ENCODE peak calls at places on chromosomes 2 and 18, in ten cellular contexts. S is PC-9; N is activated CD8-positive, alpha-beta T cell treated with anti-CD3 and anti-CD28 coated beads for 36 hours; U is posterior cingulate gyrus; W is stimulated activated CD8-positive, alpha-beta memory T cell treated with anti-CD3 and anti-CD28 coated beads, Interleukin-15, amount 100 ng/mL, for 24 hours; J is iPS-NIHi11; V is T1000; O is GM20000; K is HuH-7.5; D is adrenal gland. Q is an unnamed sample.

GRCh38 chr2:39947294-39948015 is 168.4 kb upstream of the THUMPD2 start:
- DNase-seq in S (peak), N (peak), U (no peak), W (no peak), J (no peak), V (no peak), O (no peak), K (no peak), D (no peak), Q (no peak)

GRCh38 chr2:178279142-178279541 is 84.8 kb downstream of the OSBPL6 start:
- DNase-seq in S (peak), N (no peak), U (no peak), W (no peak), J (no peak), V (no peak), O (no peak), K (no peak), D (no peak), Q (no peak)

GRCh38 chr2:160267022-160267421 is 67.0 kb upstream of the ITGB6 start:
- DNase-seq in S (no peak), N (peak), U (no peak), W (no peak), J (no peak), V (no peak), O (no peak), K (no peak), D (no peak), Q (no peak)

GRCh38 chr2:8310557-8311455 is 371.1 kb upstream of the ID2 start:
- DNase-seq in S (no peak), N (peak), U (no peak), W (no peak), J (no peak), V (no peak), O (no peak), K (no peak), D (no peak), Q (peak)

GRCh38 chr2:149394864-149395263 is 64.5 kb downstream of the LYPD6 start:
- DNase-seq in S (no peak), N (no peak), U (no peak), W (no peak), J (no peak), V (no peak), O (no peak), K (no peak), D (no peak), Q (no peak)

GRCh38 chr2:101823347-101823791 is 125.9 kb downstream of the MAP4K4 start:
- DNase-seq in S (no peak), N (peak), U (no peak), W (no peak), J (peak), V (peak), O (peak), K (peak), D (peak), Q (peak)

GRCh38 chr2:65710779-65711295 is 278.4 kb upstream of the SPRED2 start:
- DNase-seq in S (peak), N (no peak), U (no peak), W (no peak), J (peak), V (no peak), O (peak), K (peak), D (no peak), Q (no peak)

GRCh38 chr2:41928593-41928992 is 119.2 kb upstream of the PKDCC start:
- DNase-seq in S (peak), N (no peak), U (no peak), W (no peak), J (no peak), V (peak), O (no peak), K (no peak), D (no peak), Q (no peak)

GRCh38 chr2:168594778-168595177 is 138.7 kb downstream of the CERS6 start:
- DNase-seq in S (no peak), N (no peak), U (no peak), W (no peak), J (no peak), V (no peak), O (peak), K (no peak), D (no peak), Q (no peak)

GRCh38 chr2:155332016-155332415 is 633.5 kb downstream of the KCNJ3 start:
- DNase-seq in S (no peak), N (no peak), U (no peak), W (no peak), J (no peak), V (no peak), O (no peak), K (no peak), D (no peak), Q (no peak)

GRCh38 chr2:231926761-231927565 is 767 bp upstream of the NPPC start:
- DNase-seq in S (no peak), N (peak), U (peak), W (no peak), J (peak), V (no peak), O (peak), K (peak), D (no peak), Q (no peak)

GRCh38 chr2:70732736-70733427 is 35.1 kb downstream of the ADD2 start:
- DNase-seq in S (no peak), N (no peak), U (no peak), W (no peak), J (no peak), V (no peak), O (no peak), K (no peak), D (no peak), Q (no peak)

GRCh38 chr18:69205925-69206324 is 194.8 kb upstream of the DOK6 start:
- DNase-seq in S (no peak), N (no peak), U (no peak), W (no peak), J (no peak), V (no peak), O (no peak), K (no peak), D (no peak), Q (no peak)

GRCh38 chr18:13440277-13441248 is 222.0 kb downstream of the LDLRAD4 start:
- DNase-seq in S (no peak), N (no peak), U (no peak), W (no peak), J (no peak), V (no peak), O (no peak), K (no peak), D (no peak), Q (no peak)

GRCh38 chr2:27992787-27993747 is 102.5 kb downstream of the BABAM2 start:
- DNase-seq in S (peak), N (no peak), U (no peak), W (no peak), J (peak), V (no peak), O (no peak), K (no peak), D (no peak), Q (no peak)

GRCh38 chr18:59910967-59911366 is 11.2 kb downstream of the PMAIP1 start:
- DNase-seq in S (no peak), N (no peak), U (no peak), W (no peak), J (no peak), V (no peak), O (no peak), K (no peak), D (peak), Q (no peak)

GRCh38 chr2:201930831-201931230 is 102.8 kb upstream of the FZD7 start:
- DNase-seq in S (no peak), N (no peak), U (no peak), W (no peak), J (no peak), V (no peak), O (no peak), K (no peak), D (no peak), Q (no peak)

GRCh38 chr2:64402876-64403275 is 51.1 kb upstream of the LGALSL start:
- DNase-seq in S (peak), N (no peak), U (no peak), W (no peak), J (no peak), V (no peak), O (no peak), K (no peak), D (no peak), Q (no peak)

GRCh38 chr2:111219285-111219684 is 98.6 kb downstream of the BCL2L11 start:
- DNase-seq in S (no peak), N (no peak), U (no peak), W (no peak), J (peak), V (no peak), O (peak), K (no peak), D (no peak), Q (no peak)

GRCh38 chr2:226274143-226274542 is 525.5 kb downstream of the IRS1 start:
- DNase-seq in S (no peak), N (no peak), U (no peak), W (no peak), J (no peak), V (no peak), O (no peak), K (no peak), D (no peak), Q (no peak)

GRCh38 chr18:37361223-37362157 is 204.1 kb downstream of the CELF4 start:
- DNase-seq in S (no peak), N (no peak), U (no peak), W (no peak), J (no peak), V (no peak), O (no peak), K (no peak), D (no peak), Q (no peak)

GRCh38 chr18:56043691-56044090 is 455.7 kb upstream of the TCF4 start:
- DNase-seq in S (no peak), N (no peak), U (peak), W (no peak), J (peak), V (no peak), O (no peak), K (no peak), D (no peak), Q (no peak)

Q was measured in DND-41.